ENCODE peak calls at places on chromosomes 3 and 15, in six cellular contexts. S is HCT116, H is SK-N-SH, K is NB4, M is H1, V is A549. W is an unnamed sample.

GRCh38 chr15:90219421-90220141 is 14.2 kb downstream of the CIB1 start:
- DNase-seq in K (peak), H (peak), S (no peak), V (no peak), M (peak), W (peak)

GRCh38 chr3:12372762-12373280 is 84.0 kb downstream of the PPARG start:
- DNase-seq in H (no peak), S (no peak), V (no peak), M (no peak), K (no peak), W (no peak)

GRCh38 chr3:129205109-129205832 is 21.6 kb upstream of the CNBP start:
- DNase-seq in H (no peak), M (peak), V (no peak), K (no peak), S (no peak), W (peak)

GRCh38 chr3:43262194-43262593 is 24.1 kb upstream of the SNRK start:
- DNase-seq in M (no peak), V (no peak), H (no peak), K (no peak), S (no peak), W (no peak)

GRCh38 chr15:96348112-96349027 is 17.9 kb downstream of the NR2F2 start:
- DNase-seq in S (no peak), M (peak), V (no peak), K (no peak), H (no peak), W (no peak)

GRCh38 chr3:188503647-188504046 is 349.7 kb downstream of the LPP start:
- DNase-seq in M (no peak), V (no peak), S (no peak), K (no peak), H (no peak), W (no peak)

GRCh38 chr3:106963446-106963845 is 413.8 kb upstream of the CCDC54 start:
- DNase-seq in V (no peak), M (no peak), S (no peak), K (no peak), H (no peak), W (no peak)

GRCh38 chr3:113277886-113278598 is 66.7 kb downstream of the BOC start:
- DNase-seq in S (no peak), H (no peak), V (no peak), K (no peak), M (no peak), W (no peak)

GRCh38 chr3:124266517-124266916 is 274.6 kb upstream of the ROPN1 start:
- DNase-seq in S (no peak), K (no peak), M (no peak), H (peak), V (peak), W (no peak)

GRCh38 chr3:122123885-122124284 is 59.6 kb upstream of the CASR start:
- DNase-seq in V (no peak), K (no peak), S (no peak), H (no peak), M (no peak), W (no peak)

GRCh38 chr3:55405436-55405835 is 81.7 kb downstream of the WNT5A start:
- DNase-seq in K (peak), V (peak), H (peak), S (no peak), M (peak), W (peak)
- TF ChIP-seq MAX in K (no peak), V (no peak), H (no peak), S (no peak), M (no peak), W (no peak)

DNA sequence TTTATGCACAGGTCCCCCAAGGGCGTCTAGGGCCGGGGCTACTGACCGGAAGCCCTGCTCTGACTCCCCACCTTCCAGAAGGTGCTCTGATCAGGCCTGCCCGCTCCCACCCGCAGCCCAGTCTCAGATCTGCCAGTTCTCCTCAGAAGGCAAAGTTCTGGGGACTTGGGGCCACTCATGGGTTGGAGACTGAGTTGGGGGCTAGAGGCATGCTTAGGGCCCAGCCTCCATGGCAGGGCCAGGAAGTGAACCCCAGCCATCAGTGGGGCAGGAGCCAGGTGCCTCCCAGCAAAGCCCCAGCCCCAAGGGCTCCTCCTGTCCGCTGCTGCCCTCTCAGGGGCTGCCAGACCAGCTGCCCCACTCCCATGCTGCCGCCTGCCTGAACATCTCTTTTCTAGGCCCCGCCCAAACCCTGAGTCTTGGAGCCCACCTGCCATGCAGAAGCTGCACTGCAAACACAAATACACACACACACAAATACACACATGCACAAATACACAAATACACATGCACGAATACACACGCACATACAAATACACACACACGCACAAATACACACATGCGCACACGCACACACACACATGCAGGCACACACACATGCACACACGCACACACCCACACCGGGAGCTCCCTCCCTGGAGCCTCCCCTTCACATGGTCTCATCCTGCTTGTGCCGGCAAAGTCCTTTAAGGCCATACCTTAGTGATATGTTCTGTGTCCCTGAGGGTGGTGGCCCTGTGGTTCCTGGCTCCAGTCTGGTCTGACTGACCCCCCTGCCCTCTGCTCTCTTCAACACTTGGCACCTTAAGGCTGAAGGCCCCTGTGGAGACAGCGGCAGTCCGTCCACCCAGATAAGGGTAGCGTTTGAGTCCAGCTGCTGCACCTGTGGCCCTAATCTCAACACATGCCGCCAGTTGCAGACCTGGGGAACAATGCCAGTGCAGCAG is 59.2 kb upstream of the KLF13 start:
- DNase-seq in V (no peak), H (no peak), K (peak), S (no peak), M (peak), W (peak)
- TF ChIP-seq MAX in V (no peak), H (no peak), K (no peak), S (no peak), M (no peak), W (no peak)

GRCh38 chr3:33438284-33438668 is 1.9 kb downstream of the UBP1 start:
- DNase-seq in S (no peak), K (peak), M (no peak), V (peak), H (no peak), W (no peak)
- TF ChIP-seq MAX in S (no peak), K (peak), M (no peak), V (no peak), H (no peak), W (no peak)

GRCh38 chr3:138846350-138846756 is 11.6 kb upstream of the PIK3CB start:
- DNase-seq in H (no peak), S (no peak), K (peak), V (no peak), M (no peak), W (no peak)

GRCh38 chr3:138845071-138845685 is 10.4 kb upstream of the PIK3CB start:
- DNase-seq in M (no peak), H (no peak), V (no peak), K (no peak), S (no peak), W (no peak)

GRCh38 chr3:138842483-138843188 is 7.9 kb upstream of the PIK3CB start:
- DNase-seq in S (no peak), M (no peak), V (no peak), H (no peak), K (peak), W (no peak)

GRCh38 chr3:138848696-138849095 is 14.0 kb upstream of the PIK3CB start:
- DNase-seq in S (no peak), V (no peak), H (no peak), K (no peak), M (no peak), W (no peak)

GRCh38 chr3:138845771-138846173 is 11.0 kb upstream of the PIK3CB start:
- DNase-seq in S (no peak), V (no peak), H (no peak), K (no peak), M (no peak), W (no peak)
- TF ChIP-seq MAX in S (no peak), V (no peak), H (no peak), K (no peak), M (no peak), W (no peak)

GRCh38 chr3:16239776-16240175 is 25.0 kb downstream of the DPH3 start:
- DNase-seq in K (no peak), M (no peak), V (no peak), H (no peak), S (no peak), W (no peak)

GRCh38 chr3:16234281-16234680 is 30.5 kb downstream of the DPH3 start:
- DNase-seq in S (no peak), M (no peak), V (no peak), H (no peak), K (no peak), W (no peak)

GRCh38 chr3:16236030-16236639 is 28.6 kb downstream of the DPH3 start:
- DNase-seq in H (no peak), V (no peak), S (no peak), M (no peak), K (no peak), W (no peak)

GRCh38 chr3:16239082-16239770 is 25.5 kb downstream of the DPH3 start:
- DNase-seq in V (no peak), M (no peak), H (no peak), S (no peak), K (no peak), W (no peak)

DNA sequence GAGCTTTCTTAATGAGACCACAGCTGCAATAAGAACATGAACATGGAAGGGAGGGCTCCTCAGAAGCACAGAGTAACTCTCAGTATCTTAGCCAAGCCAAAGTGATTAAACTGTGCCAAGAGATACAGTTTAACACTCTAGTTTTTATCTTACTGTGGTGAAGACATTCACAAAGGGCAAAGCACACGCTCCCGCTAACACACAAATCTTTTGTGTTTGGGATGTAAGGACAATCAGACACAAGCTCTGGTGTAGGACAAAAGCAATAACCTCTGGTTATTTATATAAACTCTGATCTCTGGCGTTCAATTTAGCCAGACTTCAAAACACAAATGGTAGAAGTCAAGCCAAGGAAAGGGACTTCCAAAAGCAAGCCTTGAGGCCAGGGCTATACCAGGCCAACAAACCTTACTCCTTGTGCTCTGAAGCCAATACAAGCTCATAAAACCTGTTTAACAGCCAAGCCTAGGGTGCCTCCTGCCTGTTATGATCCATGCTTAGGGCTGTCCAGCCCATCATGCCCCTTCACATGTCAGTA is 27.8 kb downstream of the DPH3 start:
- DNase-seq in M (no peak), V (no peak), S (no peak), H (no peak), K (no peak), W (no peak)
- TF ChIP-seq MAX in M (no peak), V (no peak), S (no peak), H (no peak), K (no peak), W (no peak)

DNA sequence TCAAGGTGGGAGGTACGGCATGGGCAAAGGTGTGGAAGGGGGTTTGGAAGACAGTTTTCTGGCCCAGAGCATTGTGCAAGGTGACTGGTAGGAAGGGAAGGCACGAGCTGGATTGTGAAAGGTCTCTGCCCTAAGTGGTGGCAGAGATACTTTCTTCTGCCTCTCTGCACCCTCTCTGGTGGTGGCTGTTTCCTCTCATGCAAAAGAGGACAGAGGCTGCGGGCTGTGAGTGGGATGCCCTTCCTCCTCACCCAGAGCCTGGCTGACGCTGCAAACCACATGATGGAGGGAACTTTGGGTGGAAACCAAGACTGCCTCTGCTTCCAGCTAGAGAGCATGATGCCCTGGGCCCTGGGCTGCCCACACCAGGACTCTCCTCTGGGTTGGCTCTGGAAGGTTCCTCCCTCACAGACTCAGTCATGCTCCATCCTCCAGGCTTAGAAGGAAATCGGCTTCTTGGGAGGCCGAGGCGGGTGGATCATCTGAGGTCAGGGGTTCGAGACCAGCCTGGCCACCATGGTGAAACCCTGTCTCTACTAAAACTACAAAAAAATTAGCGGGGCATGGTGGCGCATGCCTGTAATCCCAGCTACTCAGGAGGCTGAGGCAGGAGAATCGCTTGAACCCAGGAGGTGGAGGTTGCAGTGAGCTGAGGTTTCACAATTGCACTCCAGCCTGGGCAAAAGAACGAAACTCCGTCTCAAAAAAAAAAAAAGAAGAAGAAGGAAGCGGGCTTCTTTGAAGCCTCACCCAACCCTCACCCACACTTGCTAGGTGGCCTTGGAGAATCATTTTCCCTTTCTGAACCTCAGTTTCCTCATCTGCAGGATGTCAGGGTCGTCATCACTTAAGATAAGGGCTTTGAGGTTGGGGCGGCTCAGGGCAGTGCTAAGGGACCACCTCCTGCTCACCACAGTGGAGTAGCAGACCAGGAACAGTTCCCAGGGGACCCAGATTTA is 8.3 kb downstream of the PSTPIP1 start:
- DNase-seq in S (no peak), M (no peak), V (no peak), K (peak), H (no peak), W (no peak)
- TF ChIP-seq MAX in S (no peak), M (no peak), V (no peak), K (peak), H (no peak), W (no peak)

GRCh38 chr3:25536668-25537331 is 108.7 kb downstream of the RARB start:
- DNase-seq in K (no peak), V (no peak), M (no peak), S (no peak), H (no peak), W (no peak)
- TF ChIP-seq MAX in K (no peak), V (no peak), M (no peak), S (no peak), H (no peak), W (no peak)

GRCh38 chr3:151926956-151927355 is 53.5 kb downstream of the SUCNR1 start:
- DNase-seq in M (no peak), H (no peak), K (no peak), V (peak), S (no peak), W (no peak)

GRCh38 chr3:151925419-151925818 is 52.0 kb downstream of the SUCNR1 start:
- DNase-seq in S (no peak), M (no peak), K (no peak), V (no peak), H (no peak), W (no peak)

GRCh38 chr3:151924753-151925152 is 51.3 kb downstream of the SUCNR1 start:
- DNase-seq in M (no peak), K (no peak), S (no peak), H (no peak), V (no peak), W (no peak)

GRCh38 chr3:151925876-151926275 is 52.4 kb downstream of the SUCNR1 start:
- DNase-seq in M (no peak), S (no peak), K (no peak), V (peak), H (no peak), W (no peak)

GRCh38 chr3:151923901-151924300 is 50.5 kb downstream of the SUCNR1 start:
- DNase-seq in S (no peak), H (no peak), K (no peak), M (no peak), V (no peak), W (no peak)
- TF ChIP-seq MAX in S (no peak), H (no peak), K (no peak), M (no peak), V (no peak), W (no peak)

DNA sequence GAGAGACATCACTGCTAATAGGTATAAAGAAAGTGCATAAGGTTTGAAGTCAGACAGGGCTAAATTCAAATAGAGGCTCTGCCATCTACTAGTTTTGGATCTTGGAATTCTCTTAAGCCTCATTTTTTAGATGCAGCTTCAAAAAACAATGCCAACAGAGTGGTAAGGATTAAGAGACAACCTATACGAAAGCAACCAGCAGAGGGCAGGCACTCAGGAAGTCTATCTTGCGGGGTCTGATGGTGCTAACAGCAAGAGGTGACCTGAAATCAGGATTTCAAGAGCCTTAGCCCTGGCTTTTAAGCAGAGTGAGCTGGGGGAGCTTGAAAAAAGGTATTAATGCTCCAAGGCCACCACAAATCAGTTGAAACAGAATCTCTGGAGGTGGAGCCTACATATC is 40.7 kb downstream of the LDHAL6B start:
- DNase-seq in K (peak), V (peak), H (peak), S (no peak), M (peak), W (peak)
- TF ChIP-seq MAX in K (no peak), V (no peak), H (no peak), S (no peak), M (no peak), W (no peak)

DNA sequence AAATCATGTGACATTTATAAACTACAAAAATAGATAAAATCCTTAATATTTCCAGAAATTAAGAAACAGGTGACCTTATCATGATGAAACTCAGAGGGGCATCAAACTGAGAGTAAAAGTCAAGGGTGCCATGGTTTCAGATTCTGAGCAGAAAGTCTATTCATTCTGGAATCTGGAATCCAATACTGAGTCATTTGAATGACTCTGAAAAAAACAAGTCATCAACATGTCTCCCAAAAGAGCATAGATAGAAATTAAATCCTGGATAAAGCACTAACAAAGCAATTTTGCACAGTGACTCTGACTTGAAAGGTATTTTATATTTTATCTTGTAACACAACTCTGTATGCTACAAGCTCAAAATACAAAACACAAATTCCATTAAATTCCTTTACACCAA is 23.4 kb downstream of the STAC start:
- DNase-seq in M (no peak), V (no peak), S (no peak), H (no peak), K (no peak), W (no peak)
- TF ChIP-seq MAX in M (no peak), V (no peak), S (no peak), H (no peak), K (no peak), W (no peak)

W was measured in WTC11.